ENCODE peak calls at places on chromosomes 4 and X, in ten cellular contexts. Y is GM23338, U is progenitor cell of endocrine pancreas, K is NCI-H1092, A is brain microvascular endothelial cell, J is kidney epithelial cell, M is COR-L47, T is mesenchymal stem cell, P is iris pigment epithelial cell, R is AG10803. G is an unnamed sample.

GRCh38 chr4:16916719-16917337 is 18.4 kb upstream of the LDB2 start:
- DNase-seq in K (no peak), J (no peak), A (peak; percentile 33), Y (peak; percentile 95), U (peak; percentile 33), P (peak; percentile 40), T (peak; percentile 42), R (no peak), M (peak; percentile 62), G (peak; percentile 76)

GRCh38 chr4:972651-973424 is 531 bp downstream of the DGKQ start:
- DNase-seq in K (no peak), M (peak; percentile 14), P (peak; percentile 15), U (no peak), T (peak; percentile 28), R (peak; percentile 5), A (no peak), J (no peak), Y (peak; percentile 65), G (peak; percentile 67)

GRCh38 chrX:11458175-11458574 is 165.0 kb downstream of the AMELX start:
- DNase-seq in R (peak; percentile 65), Y (no peak), M (no peak), P (no peak), U (no peak), A (no peak), J (no peak), K (no peak), T (no peak), G (no peak)

GRCh38 chr4:19857405-19857804 is 394.3 kb upstream of the SLIT2 start:
- DNase-seq in R (no peak), K (peak; percentile 49), U (no peak), P (peak; percentile 71), T (peak; percentile 40), A (peak; percentile 25), Y (no peak), J (no peak), M (peak; percentile 68), G (no peak)

GRCh38 chr4:7805533-7806079 is 134.1 kb downstream of the AFAP1 start:
- DNase-seq in T (peak; percentile 67), K (peak; percentile 26), U (no peak), J (peak; percentile 88), Y (peak; percentile 68), P (peak; percentile 96), M (peak; percentile 32), A (peak; percentile 83), R (peak; percentile 98), G (no peak)

GRCh38 chrX:67585401-67585800 is 41.6 kb downstream of the AR start:
- DNase-seq in T (no peak), J (no peak), R (no peak), K (no peak), M (no peak), P (peak; percentile 56), U (no peak), A (no peak), Y (no peak), G (no peak)

GRCh38 chr4:101865501-101866062 is 75.1 kb downstream of the BANK1 start:
- DNase-seq in J (no peak), T (peak; percentile 78), P (peak; percentile 32), R (peak; percentile 61), M (no peak), K (no peak), Y (no peak), A (peak; percentile 35), U (no peak), G (no peak)

GRCh38 chrX:6644411-6644810 is 109.5 kb upstream of the VCX3A start:
- DNase-seq in P (no peak), K (no peak), M (no peak), Y (peak; percentile 37), J (no peak), R (no peak), T (no peak), U (no peak), A (no peak), G (no peak)

GRCh38 chrX:54825716-54826428 is 18.3 kb downstream of the MAGED2 start:
- DNase-seq in M (no peak), R (no peak), Y (peak; percentile 18), P (no peak), A (no peak), T (no peak), U (no peak), J (no peak), K (no peak), G (no peak)

GRCh38 chr4:138199568-138200235 is 42.4 kb downstream of the SLC7A11 start:
- DNase-seq in M (no peak), R (no peak), U (no peak), J (peak; percentile 70), T (no peak), K (no peak), Y (peak; percentile 31), A (no peak), P (peak; percentile 66), G (peak; percentile 13)

GRCh38 chr4:54226399-54227260 is 2.5 kb upstream of the PDGFRA start:
- DNase-seq in P (peak; percentile 89), U (no peak), R (peak; percentile 85), J (no peak), M (no peak), Y (peak; percentile 66), A (peak; percentile 14), K (no peak), T (peak; percentile 87), G (peak; percentile 25)

GRCh38 chr4:108008721-108009120 is 19.0 kb downstream of the HADH start:
- DNase-seq in P (peak; percentile 31), M (no peak), K (no peak), U (no peak), T (peak; percentile 71), R (peak; percentile 70), A (no peak), J (no peak), Y (no peak), G (no peak)